ENCODE peak calls at places on chromosome 7, in five cellular contexts. P, Q, I, B and D are unnamed samples. For H3K36me3, the result is how much of the 10 kb centered on the place peaks cover.

GRCh38 chr7:20343211-20343610 is 12.5 kb downstream of the ITGB8 start:
- DNase-seq in P (no peak), Q (no peak), I (no peak), B (peak), D (no peak)

GRCh38 chr7:157529768-157530560 is 193.2 kb downstream of the DNAJB6 start:
- DNase-seq in P (peak), Q (no peak), I (no peak), B (no peak), D (no peak)

GRCh38 chr7:5348134-5349004 is 65.6 kb downstream of the SLC29A4 start:
- DNase-seq in P (no peak), Q (no peak), I (no peak), B (no peak), D (no peak)

GRCh38 chr7:134478707-134479106 is 19.8 kb upstream of the AKR1B1 start:
- DNase-seq in P (no peak), Q (no peak), I (no peak), B (no peak), D (no peak)

GRCh38 chr7:21028186-21028989 is 241.7 kb upstream of the SP8 start:
- DNase-seq in P (no peak), Q (no peak), I (no peak), B (peak), D (no peak)

GRCh38 chr7:146655928-146656797 is 539.6 kb downstream of the CNTNAP2 start:
- DNase-seq in P (no peak), Q (no peak), I (no peak), B (no peak), D (no peak)

GRCh38 chr7:157652161-157652953 is 315.6 kb downstream of the DNAJB6 start:
- DNase-seq in P (no peak), Q (no peak), I (peak), B (no peak), D (no peak)

GRCh38 chr7:97133166-97133565 is 15.7 kb downstream of the SDHAF3 start:
- DNase-seq in P (no peak), Q (no peak), I (no peak), B (no peak), D (no peak)

GRCh38 chr7:31853380-31853779 is 166.4 kb downstream of the PPP1R17 start:
- DNase-seq in P (no peak), Q (no peak), I (no peak), B (no peak), D (no peak)

GRCh38 chr7:43136064-43136463 is 23.6 kb downstream of the HECW1 start:
- DNase-seq in P (no peak), Q (no peak), I (no peak), B (no peak), D (no peak)

GRCh38 chr7:112163021-112163310 is 43.2 kb downstream of the DOCK4 start:
- DNase-seq in P (no peak), Q (no peak), I (no peak), B (no peak), D (no peak)
- H3K27ac ChIP-seq in P (peak), Q (peak), I (peak), B (no peak), D (no peak)

GRCh38 chr7:52463341-52463740 is 572.1 kb upstream of the POM121L12 start:
- DNase-seq in P (no peak), Q (no peak), I (no peak), B (no peak), D (no peak)
- TF ChIP-seq CTCF in P (no peak), Q (no peak), I (no peak), B (no peak), D (no peak)

DNA sequence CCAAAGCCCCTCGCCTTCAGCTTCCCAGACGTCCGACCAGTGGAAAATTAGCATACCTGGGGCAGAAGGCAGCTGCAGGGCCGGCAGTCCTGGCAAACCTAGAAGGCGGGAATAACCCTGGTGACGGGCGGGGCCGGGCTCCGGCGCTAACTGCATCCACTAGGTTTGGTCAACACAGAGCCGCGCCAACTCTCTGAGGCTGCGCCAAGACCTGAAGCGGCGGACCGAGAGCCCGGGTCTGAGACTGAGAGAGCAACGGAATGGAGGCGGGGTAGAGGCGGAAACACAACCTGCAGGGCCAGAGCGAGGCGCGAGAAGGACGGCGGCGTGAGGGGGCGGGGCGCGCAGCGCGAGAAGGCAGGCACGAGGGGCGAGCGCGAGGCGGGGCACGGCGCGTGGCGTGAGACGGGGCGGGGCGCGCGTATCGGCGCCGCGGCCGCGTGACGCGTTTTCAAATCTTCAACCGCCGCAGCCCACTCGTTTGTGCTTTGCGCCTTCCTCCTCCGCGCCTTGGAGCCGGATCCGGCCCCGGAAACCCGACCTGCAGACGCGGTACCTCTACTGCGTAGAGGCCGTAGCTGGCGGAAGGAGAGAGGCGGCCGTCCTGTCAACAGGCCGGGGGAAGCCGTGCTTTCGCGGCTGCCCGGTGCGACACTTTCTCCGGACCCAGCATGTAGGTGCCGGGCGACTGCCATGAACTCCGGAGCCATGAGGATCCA is at the start of the genes DBF4 and SLC25A40:
- DNase-seq in P (peak), Q (peak), I (peak), B (peak), D (peak)
- H3K36me3 ChIP-seq in P (under half), Q (under half), I (under half), B (under half), D (under half)

GRCh38 chr7:74178632-74179031 is 4.5 kb downstream of the EIF4H start:
- DNase-seq in P (no peak), Q (no peak), I (no peak), B (no peak), D (no peak)

GRCh38 chr7:74175270-74175803 is 1.2 kb downstream of the EIF4H start:
- DNase-seq in P (no peak), Q (no peak), I (no peak), B (peak), D (no peak)

GRCh38 chr7:74174606-74175082 is 488 bp downstream of the EIF4H start:
- DNase-seq in P (peak), Q (peak), I (peak), B (peak), D (peak)

GRCh38 chr7:74173866-74174605 is at the start of gene EIF4H:
- DNase-seq in P (peak), Q (peak), I (peak), B (peak), D (peak)

DNA sequence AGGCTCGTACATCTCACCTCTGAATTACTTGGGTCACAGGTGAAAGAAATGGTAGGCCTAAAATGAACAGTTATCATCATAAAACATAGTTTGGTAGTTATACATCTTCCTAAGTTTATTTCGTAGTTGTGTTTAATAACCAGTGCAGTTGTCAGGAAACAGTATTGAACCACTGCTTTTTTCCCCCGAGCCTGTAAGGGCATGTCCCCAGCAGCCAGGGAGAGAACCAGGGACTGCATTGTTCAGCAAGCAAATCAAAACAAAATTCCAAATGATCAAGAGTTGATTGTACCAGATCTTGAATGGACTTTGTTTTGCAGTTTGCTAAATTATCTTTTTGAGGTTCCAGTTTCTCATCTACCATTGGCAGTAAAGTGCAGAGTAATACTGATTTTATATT is 2.4 kb downstream of the EIF4H start:
- DNase-seq in P (no peak), Q (no peak), I (no peak), B (no peak), D (no peak)
- H3K27ac ChIP-seq in P (no peak), Q (no peak), I (no peak), B (no peak), D (no peak)

GRCh38 chr7:141551080-141551772 is at the start of gene AGK:
- DNase-seq in P (peak), Q (peak), I (peak), B (peak), D (peak)
- TF ChIP-seq CTCF in P (no peak), Q (no peak), I (no peak), B (no peak), D (no peak)

GRCh38 chr7:73650524-73650923 is 17.1 kb upstream of the VPS37D start:
- DNase-seq in P (no peak), Q (no peak), I (no peak), B (no peak), D (no peak)
- H3K36me3 ChIP-seq in P (under half), Q (under half), I (under half), B (under half), D (under half)

GRCh38 chr7:123824754-123825067 is 20.3 kb upstream of the HYAL4 start:
- DNase-seq in P (no peak), Q (no peak), I (no peak), B (peak), D (peak)
- H3K27ac ChIP-seq in P (no peak), Q (no peak), I (no peak), B (no peak), D (no peak)

DNA sequence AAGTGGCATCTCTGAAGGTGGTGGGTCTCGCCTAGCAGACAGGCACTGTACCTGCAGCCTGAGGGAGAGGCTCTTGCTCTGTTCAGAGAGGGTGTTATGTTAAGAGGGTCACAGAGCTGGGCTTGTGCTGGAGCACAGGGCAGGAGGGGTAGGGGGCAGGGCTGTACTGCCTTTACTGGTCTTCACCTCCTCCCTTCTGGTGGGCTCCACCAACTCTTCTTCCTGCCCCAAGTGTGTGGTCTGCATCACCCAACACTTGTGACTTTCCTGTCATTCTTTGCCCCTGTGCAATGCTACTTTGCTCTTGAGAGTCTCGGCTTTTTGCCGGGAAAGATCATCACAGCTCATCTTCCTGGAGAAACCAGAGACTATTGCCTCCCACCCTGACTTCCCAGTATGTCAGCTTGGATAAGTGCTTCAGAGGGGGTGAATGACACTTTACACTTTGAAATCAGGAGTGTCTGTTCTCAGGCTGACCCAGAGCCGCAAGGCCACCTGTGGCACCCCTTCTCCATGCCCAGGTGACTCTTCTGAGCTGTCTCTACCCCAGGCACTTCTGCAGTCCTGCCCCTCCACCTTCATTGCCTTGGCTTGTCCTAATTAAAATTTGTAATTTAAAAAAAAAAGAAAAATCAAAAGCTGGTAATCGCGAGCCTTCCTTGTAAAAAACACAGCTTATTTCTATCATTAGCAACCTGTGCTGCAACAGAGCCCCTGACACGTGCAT is 38.4 kb upstream of the IKZF1 start:
- DNase-seq in P (no peak), Q (no peak), I (no peak), B (no peak), D (no peak)
- TF ChIP-seq CTCF in P (no peak), Q (no peak), I (no peak), B (no peak), D (no peak)

DNA sequence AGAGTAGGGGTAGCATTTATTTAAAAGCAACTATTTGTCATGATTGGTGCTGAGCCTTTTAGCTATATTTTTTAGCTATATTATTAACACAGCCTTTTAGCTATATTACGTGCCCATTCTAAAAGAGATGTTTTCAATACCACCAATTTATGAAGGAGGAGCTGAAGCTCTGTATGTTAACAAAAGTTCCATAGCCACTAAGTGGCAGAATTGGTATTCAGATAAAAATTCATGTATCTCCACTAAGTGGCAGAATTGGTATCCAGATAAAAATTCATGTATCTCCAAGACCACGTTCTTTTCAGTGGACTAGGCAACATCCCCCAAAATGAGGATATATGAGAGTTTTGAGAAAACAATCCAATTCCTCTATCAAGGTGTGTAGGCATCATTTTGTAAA is 268.6 kb downstream of the HGF start:
- DNase-seq in P (no peak), Q (no peak), I (no peak), B (no peak), D (no peak)
- H3K36me3 ChIP-seq in P (under half), Q (under half), I (under half), B (under half), D (under half)